ENCODE peak calls at places on chromosomes 5 and 9, in ten cellular contexts. D is hepatocyte; B is ovary; W is endodermal cell; H is testis; P is kidney; M is left lung; O is IMR-90; N is CD8-positive, alpha-beta memory T cell; Q is substantia nigra. T is an unnamed sample.

GRCh38 chr9:76453785-76454184 is 5.2 kb upstream of the GCNT1 start:
- DNase-seq in N (no peak), Q (no peak), P (no peak), H (no peak), W (no peak), D (no peak), B (no peak), O (peak), M (no peak), T (no peak)

GRCh38 chr5:128965011-128965637 is at the start of gene SLC27A6:
- DNase-seq in B (peak), H (peak), W (peak), O (no peak), M (peak), D (peak), N (no peak), P (peak), Q (no peak), T (no peak)

GRCh38 chr5:42400474-42400873 is 22.8 kb upstream of the GHR start:
- DNase-seq in M (no peak), D (no peak), B (no peak), Q (no peak), H (no peak), W (no peak), N (no peak), O (no peak), P (no peak), T (no peak)

GRCh38 chr5:39469173-39469572 is 44.4 kb upstream of the DAB2 start:
- DNase-seq in P (no peak), W (no peak), M (no peak), D (no peak), B (no peak), H (no peak), Q (no peak), O (no peak), N (no peak), T (no peak)

GRCh38 chr5:116971131-116971530 is 396.5 kb upstream of the SEMA6A start:
- DNase-seq in W (no peak), B (no peak), Q (no peak), N (no peak), M (no peak), H (no peak), P (no peak), D (no peak), O (no peak), T (no peak)

GRCh38 chr5:3997670-3998069 is 402.0 kb downstream of the IRX1 start:
- DNase-seq in M (no peak), H (no peak), D (no peak), N (no peak), O (no peak), B (no peak), W (no peak), P (no peak), Q (no peak), T (no peak)

GRCh38 chr5:179610109-179610902 is 13.2 kb downstream of the HNRNPH1 start:
- DNase-seq in P (peak), Q (no peak), B (peak), O (no peak), D (no peak), H (no peak), M (no peak), W (no peak), N (no peak), T (no peak)

GRCh38 chr5:11524188-11524587 is 380.1 kb downstream of the CTNND2 start:
- DNase-seq in B (no peak), D (no peak), M (no peak), P (no peak), W (no peak), N (no peak), H (no peak), O (no peak), Q (no peak), T (no peak)

GRCh38 chr9:69130456-69131441 is 43.3 kb upstream of the TJP2 start:
- DNase-seq in N (no peak), B (no peak), Q (no peak), M (no peak), H (no peak), P (no peak), D (no peak), O (peak), W (peak), T (no peak)

GRCh38 chr9:3441197-3441816 is 84.5 kb downstream of the RFX3 start:
- DNase-seq in D (peak), M (no peak), W (peak), Q (peak), B (no peak), O (peak), N (peak), P (no peak), H (peak), T (peak)

GRCh38 chr9:32603914-32604852 is 31.2 kb upstream of the NDUFB6 start:
- DNase-seq in W (no peak), B (no peak), O (no peak), P (no peak), N (no peak), D (peak), M (no peak), H (peak), Q (no peak), T (no peak)

GRCh38 chr9:133792721-133793470 is 54.7 kb upstream of the SARDH start:
- DNase-seq in P (peak), H (peak), Q (peak), O (peak), D (peak), B (peak), M (peak), N (peak), W (peak), T (peak)

GRCh38 chr5:6904822-6905221 is 191.6 kb downstream of the TENT4A start:
- DNase-seq in M (no peak), N (no peak), B (no peak), O (no peak), H (no peak), W (no peak), Q (no peak), D (no peak), P (no peak), T (no peak)

GRCh38 chr5:148992265-148992664 is 70.6 kb downstream of the SH3TC2 start:
- DNase-seq in H (no peak), P (no peak), B (no peak), O (no peak), M (no peak), Q (no peak), N (no peak), D (no peak), W (no peak), T (no peak)

GRCh38 chr5:140109818-140110733 is 3.8 kb upstream of the PURA start:
- DNase-seq in Q (no peak), M (no peak), W (no peak), D (no peak), N (no peak), H (no peak), O (no peak), B (no peak), P (no peak), T (no peak)

GRCh38 chr5:39654715-39655114 is 229.9 kb upstream of the DAB2 start:
- DNase-seq in M (no peak), B (no peak), Q (no peak), N (no peak), W (no peak), D (no peak), H (no peak), O (no peak), P (no peak), T (no peak)

GRCh38 chr9:133589454-133590227 is 19.5 kb downstream of the FAM163B start:
- DNase-seq in D (no peak), Q (no peak), B (no peak), W (peak), N (peak), P (peak), M (peak), H (peak), O (no peak), T (no peak)

GRCh38 chr5:21225223-21226064 is 1237.4 kb upstream of the CDH18 start:
- DNase-seq in H (no peak), B (no peak), N (no peak), O (no peak), M (no peak), Q (no peak), P (no peak), W (peak), D (peak), T (no peak)

GRCh38 chr5:36950586-36951457 is 74.3 kb downstream of the NIPBL start:
- DNase-seq in M (no peak), O (peak), H (no peak), W (no peak), P (no peak), D (no peak), B (no peak), Q (no peak), N (no peak), T (no peak)

GRCh38 chr9:35906923-35907699 is 1.1 kb downstream of the HRCT1 start:
- DNase-seq in Q (no peak), W (peak), D (peak), B (peak), H (peak), N (no peak), P (peak), M (no peak), O (peak), T (no peak)

GRCh38 chr5:177483994-177484901 is 10.8 kb upstream of the DBN1 start:
- DNase-seq in O (no peak), N (no peak), B (no peak), Q (no peak), D (no peak), H (no peak), W (no peak), M (no peak), P (peak), T (no peak)

GRCh38 chr5:110335361-110336046 is 391.0 kb downstream of the TMEM232 start:
- DNase-seq in W (no peak), D (no peak), M (no peak), P (no peak), H (no peak), O (peak), Q (no peak), B (no peak), N (no peak), T (no peak)

GRCh38 chr9:22643541-22643940 is 196.9 kb downstream of the DMRTA1 start:
- DNase-seq in D (no peak), M (no peak), H (no peak), W (no peak), O (peak), N (no peak), P (no peak), B (no peak), Q (no peak), T (no peak)

GRCh38 chr5:90015584-90016018 is 394.0 kb downstream of the CETN3 start:
- DNase-seq in O (peak), H (no peak), M (no peak), P (no peak), D (peak), Q (no peak), W (peak), B (no peak), N (no peak), T (no peak)

GRCh38 chr5:148897842-148898241 is 71.4 kb downstream of the ADRB2 start:
- DNase-seq in P (no peak), B (no peak), D (no peak), Q (no peak), M (no peak), O (peak), N (no peak), W (no peak), H (no peak), T (no peak)

GRCh38 chr5:179209359-179210150 is 135.7 kb downstream of the ADAMTS2 start:
- DNase-seq in D (no peak), P (no peak), H (no peak), B (no peak), N (no peak), Q (no peak), M (peak), W (no peak), O (peak), T (no peak)

GRCh38 chr9:87223397-87224246 is 274.0 kb upstream of the DAPK1 start:
- DNase-seq in N (no peak), M (no peak), P (no peak), O (peak), D (no peak), Q (no peak), W (no peak), H (no peak), B (no peak), T (no peak)

GRCh38 chr9:100472725-100473261 is at the start of gene TMEFF1:
- DNase-seq in P (peak), M (peak), O (peak), D (peak), W (peak), N (peak), B (peak), H (peak), Q (peak), T (no peak)

GRCh38 chr5:135890867-135891266 is 4.8 kb downstream of the IL9 start:
- DNase-seq in P (no peak), W (no peak), O (no peak), H (no peak), N (no peak), B (no peak), M (no peak), D (no peak), Q (no peak), T (no peak)

GRCh38 chr5:80516826-80517225 is 28.9 kb downstream of the FAM151B start:
- DNase-seq in D (peak), P (no peak), N (no peak), Q (no peak), M (no peak), O (peak), B (no peak), H (no peak), W (no peak), T (no peak)

GRCh38 chr9:79220246-79220645 is 351.5 kb upstream of the TLE4 start:
- DNase-seq in B (no peak), O (no peak), H (no peak), M (no peak), N (no peak), W (no peak), P (no peak), Q (no peak), D (no peak), T (no peak)

GRCh38 chr5:68542207-68542606 is 326.7 kb downstream of the PIK3R1 start:
- DNase-seq in Q (no peak), M (no peak), N (no peak), H (no peak), P (no peak), O (peak), D (no peak), W (no peak), B (no peak), T (no peak)

GRCh38 chr9:114811301-114811700 is 5.5 kb upstream of the TNFSF15 start:
- DNase-seq in Q (no peak), P (no peak), W (no peak), D (no peak), B (no peak), O (no peak), H (no peak), M (no peak), N (no peak), T (no peak)

GRCh38 chr5:2708751-2709150 is 42.7 kb downstream of the IRX2 start:
- DNase-seq in N (no peak), D (no peak), M (no peak), W (no peak), B (no peak), H (no peak), P (no peak), O (no peak), Q (no peak), T (no peak)

GRCh38 chr5:35151151-35151920 is 79.0 kb downstream of the PRLR start:
- DNase-seq in H (no peak), W (no peak), O (peak), B (no peak), Q (no peak), N (no peak), M (no peak), D (no peak), P (no peak), T (no peak)

GRCh38 chr5:1726956-1727355 is 72.7 kb downstream of the MRPL36 start:
- DNase-seq in O (no peak), B (no peak), Q (no peak), D (no peak), P (peak), W (peak), M (no peak), H (peak), N (no peak), T (no peak)

GRCh38 chr9:1032181-1032580 is 18.0 kb upstream of the DMRT2 start:
- DNase-seq in B (no peak), O (no peak), Q (no peak), D (no peak), M (no peak), H (no peak), N (no peak), P (no peak), W (no peak), T (no peak)

GRCh38 chr5:40410231-40410861 is 269.4 kb upstream of the PTGER4 start:
- DNase-seq in H (no peak), W (no peak), M (no peak), N (peak), B (no peak), O (peak), P (no peak), D (no peak), Q (no peak), T (peak)

GRCh38 chr9:133727876-133728441 is 10.2 kb downstream of the SARDH start:
- DNase-seq in P (peak), H (peak), D (no peak), W (peak), Q (no peak), M (peak), N (no peak), B (peak), O (no peak), T (no peak)

GRCh38 chr5:76196886-76197489 is 113.8 kb downstream of the SV2C start:
- DNase-seq in H (no peak), P (no peak), D (no peak), N (no peak), M (no peak), O (no peak), B (no peak), W (no peak), Q (no peak), T (no peak)
- H3K27ac ChIP-seq in H (no peak), P (no peak), D (no peak), N (no peak), M (no peak), O (no peak), B (no peak), W (no peak), Q (no peak), T (no peak)

DNA sequence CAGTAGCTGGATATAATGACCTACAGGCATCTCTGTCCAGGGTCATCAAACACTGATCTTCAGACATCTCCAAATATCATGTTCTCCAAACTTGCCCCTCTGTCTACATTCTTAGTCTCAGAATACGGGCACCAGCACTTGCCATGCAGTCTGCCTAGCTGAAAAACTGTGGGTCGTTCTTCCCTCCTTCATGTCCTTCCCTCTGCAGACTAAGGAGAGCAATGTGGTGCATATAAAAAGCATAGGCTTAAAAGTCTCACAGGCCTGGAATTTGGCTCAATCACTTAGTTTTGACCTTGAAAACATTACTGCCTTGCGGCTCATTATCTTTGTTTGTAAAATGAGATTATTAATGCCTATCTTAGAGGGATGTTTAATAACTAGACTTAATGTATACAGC is 362.7 kb downstream of the NPR3 start:
- DNase-seq in N (no peak), O (peak), D (no peak), P (no peak), Q (no peak), M (no peak), B (no peak), W (no peak), H (no peak), T (no peak)
- H3K27ac ChIP-seq in N (no peak), O (peak), D (no peak), P (no peak), Q (no peak), M (no peak), B (no peak), W (no peak), H (no peak), T (no peak)

DNA sequence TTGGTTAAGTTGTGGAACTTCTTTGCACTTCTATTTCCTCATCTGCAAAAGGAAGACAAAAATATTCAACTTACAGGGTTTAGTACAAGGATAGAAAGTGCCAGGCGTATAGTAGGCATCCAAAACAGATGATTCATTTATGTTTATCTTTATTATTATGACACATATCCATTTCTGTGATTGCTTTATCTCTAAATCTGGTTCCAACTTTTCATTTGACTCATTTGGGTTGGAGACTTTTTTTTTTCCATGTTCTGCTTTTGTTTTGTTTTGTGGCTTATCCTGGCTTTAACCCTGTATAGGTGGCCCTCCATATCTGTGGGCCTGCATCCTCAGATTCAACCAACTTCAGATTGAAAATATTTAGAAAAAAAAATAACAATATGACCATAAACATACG is 186.7 kb upstream of the SLC24A2 start:
- DNase-seq in Q (no peak), P (no peak), W (no peak), N (no peak), H (no peak), D (no peak), M (no peak), B (no peak), O (no peak), T (no peak)
- H3K27ac ChIP-seq in Q (no peak), P (no peak), W (no peak), N (no peak), H (no peak), D (no peak), M (no peak), B (no peak), O (no peak), T (no peak)

DNA sequence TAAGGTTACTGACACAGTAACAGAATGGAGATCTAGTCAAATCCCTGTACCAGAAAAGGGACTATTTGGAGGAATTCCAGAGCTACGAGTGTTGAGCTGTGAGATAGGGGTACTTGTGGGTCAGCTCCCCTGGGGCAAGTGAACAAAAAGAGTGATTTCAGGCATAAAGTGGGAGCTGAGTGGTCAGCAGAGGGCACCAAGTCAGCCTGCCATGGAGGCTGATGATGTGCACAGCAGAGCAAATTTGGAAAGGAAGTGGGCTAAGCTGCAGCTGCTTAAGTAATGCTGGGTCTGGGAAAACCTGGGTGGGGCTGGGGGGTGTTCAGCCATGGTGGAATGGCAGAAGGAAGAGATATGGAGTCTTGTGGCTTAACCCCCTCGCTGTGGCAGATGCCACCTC is 327.9 kb downstream of the NTRK2 start:
- DNase-seq in O (no peak), N (no peak), B (no peak), P (no peak), Q (no peak), M (no peak), D (no peak), W (peak), H (no peak), T (no peak)
- H3K27ac ChIP-seq in O (no peak), N (no peak), B (no peak), P (no peak), Q (no peak), M (no peak), D (no peak), W (no peak), H (no peak), T (no peak)